ENCODE peak calls at places on chromosomes 1 and 21, in ten cellular contexts. One of them, this sample, is unnamed.

GRCh38 chr21:20875741-20876140 is 122.5 kb upstream of the NCAM2 start:
- DNase-seq in CD8-positive, alpha-beta memory T cell: no peak
- DNase-seq in fibroblast of mammary gland: no peak
- DNase-seq in T-cell: no peak
- DNase-seq in naive thymus-derived CD4-positive, alpha-beta T cell: no peak
- DNase-seq in posterior cingulate gyrus: no peak
- DNase-seq in activated naive CD4-positive, alpha-beta T cell: no peak
- DNase-seq in fibroblast of lung: no peak
- DNase-seq in EH: no peak
- DNase-seq in stimulated activated CD8-positive, alpha-beta memory T cell treated with anti-CD3 and anti-CD28 coated beads, Interleukin-7, amount 100 ng/mL, for 1 hour: no peak
- DNase-seq in this sample: peak

GRCh38 chr1:200629876-200630514 is 9.4 kb upstream of the KIF14 start:
- DNase-seq in CD8-positive, alpha-beta memory T cell: no peak
- DNase-seq in fibroblast of mammary gland: no peak
- DNase-seq in T-cell: no peak
- DNase-seq in naive thymus-derived CD4-positive, alpha-beta T cell: no peak
- DNase-seq in posterior cingulate gyrus: no peak
- DNase-seq in activated naive CD4-positive, alpha-beta T cell: no peak
- DNase-seq in fibroblast of lung: no peak
- DNase-seq in EH: no peak
- DNase-seq in stimulated activated CD8-positive, alpha-beta memory T cell treated with anti-CD3 and anti-CD28 coated beads, Interleukin-7, amount 100 ng/mL, for 1 hour: no peak
- DNase-seq in this sample: no peak

GRCh38 chr1:117372863-117373412 is 5.7 kb downstream of the MAN1A2 start:
- DNase-seq in CD8-positive, alpha-beta memory T cell: no peak
- DNase-seq in fibroblast of mammary gland: peak
- DNase-seq in T-cell: no peak
- DNase-seq in naive thymus-derived CD4-positive, alpha-beta T cell: no peak
- DNase-seq in posterior cingulate gyrus: no peak
- DNase-seq in activated naive CD4-positive, alpha-beta T cell: no peak
- DNase-seq in fibroblast of lung: peak
- DNase-seq in EH: peak
- DNase-seq in stimulated activated CD8-positive, alpha-beta memory T cell treated with anti-CD3 and anti-CD28 coated beads, Interleukin-7, amount 100 ng/mL, for 1 hour: no peak
- DNase-seq in this sample: peak

GRCh38 chr1:70778056-70778762 is 269.4 kb downstream of the PTGER3 start:
- DNase-seq in CD8-positive, alpha-beta memory T cell: no peak
- DNase-seq in fibroblast of mammary gland: peak
- DNase-seq in T-cell: no peak
- DNase-seq in naive thymus-derived CD4-positive, alpha-beta T cell: no peak
- DNase-seq in posterior cingulate gyrus: no peak
- DNase-seq in activated naive CD4-positive, alpha-beta T cell: no peak
- DNase-seq in fibroblast of lung: no peak
- DNase-seq in EH: peak
- DNase-seq in stimulated activated CD8-positive, alpha-beta memory T cell treated with anti-CD3 and anti-CD28 coated beads, Interleukin-7, amount 100 ng/mL, for 1 hour: no peak
- DNase-seq in this sample: no peak

GRCh38 chr1:89200668-89201488 is 2.1 kb upstream of the GBP4 start:
- DNase-seq in CD8-positive, alpha-beta memory T cell: no peak
- DNase-seq in fibroblast of mammary gland: peak
- DNase-seq in T-cell: no peak
- DNase-seq in naive thymus-derived CD4-positive, alpha-beta T cell: peak
- DNase-seq in posterior cingulate gyrus: no peak
- DNase-seq in activated naive CD4-positive, alpha-beta T cell: no peak
- DNase-seq in fibroblast of lung: no peak
- DNase-seq in EH: peak
- DNase-seq in stimulated activated CD8-positive, alpha-beta memory T cell treated with anti-CD3 and anti-CD28 coated beads, Interleukin-7, amount 100 ng/mL, for 1 hour: no peak
- DNase-seq in this sample: no peak

GRCh38 chr21:15062566-15062965 is 2.2 kb downstream of the NRIP1 start:
- DNase-seq in CD8-positive, alpha-beta memory T cell: no peak
- DNase-seq in fibroblast of mammary gland: peak
- DNase-seq in T-cell: no peak
- DNase-seq in naive thymus-derived CD4-positive, alpha-beta T cell: peak
- DNase-seq in posterior cingulate gyrus: no peak
- DNase-seq in activated naive CD4-positive, alpha-beta T cell: no peak
- DNase-seq in fibroblast of lung: peak
- DNase-seq in EH: no peak
- DNase-seq in stimulated activated CD8-positive, alpha-beta memory T cell treated with anti-CD3 and anti-CD28 coated beads, Interleukin-7, amount 100 ng/mL, for 1 hour: no peak
- DNase-seq in this sample: peak

GRCh38 chr21:37230632-37231246 is 36.4 kb downstream of the VPS26C start:
- DNase-seq in CD8-positive, alpha-beta memory T cell: no peak
- DNase-seq in fibroblast of mammary gland: no peak
- DNase-seq in T-cell: no peak
- DNase-seq in naive thymus-derived CD4-positive, alpha-beta T cell: no peak
- DNase-seq in posterior cingulate gyrus: no peak
- DNase-seq in activated naive CD4-positive, alpha-beta T cell: no peak
- DNase-seq in fibroblast of lung: no peak
- DNase-seq in EH: no peak
- DNase-seq in stimulated activated CD8-positive, alpha-beta memory T cell treated with anti-CD3 and anti-CD28 coated beads, Interleukin-7, amount 100 ng/mL, for 1 hour: no peak
- DNase-seq in this sample: no peak

GRCh38 chr1:67771776-67772175 is 61.5 kb downstream of the GNG12 start:
- DNase-seq in CD8-positive, alpha-beta memory T cell: no peak
- DNase-seq in fibroblast of mammary gland: no peak
- DNase-seq in T-cell: no peak
- DNase-seq in naive thymus-derived CD4-positive, alpha-beta T cell: no peak
- DNase-seq in posterior cingulate gyrus: no peak
- DNase-seq in activated naive CD4-positive, alpha-beta T cell: no peak
- DNase-seq in fibroblast of lung: peak
- DNase-seq in EH: peak
- DNase-seq in stimulated activated CD8-positive, alpha-beta memory T cell treated with anti-CD3 and anti-CD28 coated beads, Interleukin-7, amount 100 ng/mL, for 1 hour: no peak
- DNase-seq in this sample: peak

GRCh38 chr1:14443164-14443787 is 155.2 kb upstream of the KAZN start:
- DNase-seq in CD8-positive, alpha-beta memory T cell: no peak
- DNase-seq in fibroblast of mammary gland: peak
- DNase-seq in T-cell: no peak
- DNase-seq in naive thymus-derived CD4-positive, alpha-beta T cell: no peak
- DNase-seq in posterior cingulate gyrus: no peak
- DNase-seq in activated naive CD4-positive, alpha-beta T cell: no peak
- DNase-seq in fibroblast of lung: peak
- DNase-seq in EH: peak
- DNase-seq in stimulated activated CD8-positive, alpha-beta memory T cell treated with anti-CD3 and anti-CD28 coated beads, Interleukin-7, amount 100 ng/mL, for 1 hour: no peak
- DNase-seq in this sample: no peak

GRCh38 chr21:45334134-45334533 is 46.4 kb upstream of the POFUT2 start:
- DNase-seq in CD8-positive, alpha-beta memory T cell: no peak
- DNase-seq in fibroblast of mammary gland: no peak
- DNase-seq in T-cell: no peak
- DNase-seq in naive thymus-derived CD4-positive, alpha-beta T cell: no peak
- DNase-seq in posterior cingulate gyrus: no peak
- DNase-seq in activated naive CD4-positive, alpha-beta T cell: no peak
- DNase-seq in fibroblast of lung: no peak
- DNase-seq in EH: no peak
- DNase-seq in stimulated activated CD8-positive, alpha-beta memory T cell treated with anti-CD3 and anti-CD28 coated beads, Interleukin-7, amount 100 ng/mL, for 1 hour: no peak
- DNase-seq in this sample: no peak

GRCh38 chr1:214912127-214912526 is 170.4 kb upstream of the KCNK2 start:
- DNase-seq in CD8-positive, alpha-beta memory T cell: no peak
- DNase-seq in fibroblast of mammary gland: no peak
- DNase-seq in T-cell: no peak
- DNase-seq in naive thymus-derived CD4-positive, alpha-beta T cell: no peak
- DNase-seq in posterior cingulate gyrus: no peak
- DNase-seq in activated naive CD4-positive, alpha-beta T cell: no peak
- DNase-seq in fibroblast of lung: peak
- DNase-seq in EH: no peak
- DNase-seq in stimulated activated CD8-positive, alpha-beta memory T cell treated with anti-CD3 and anti-CD28 coated beads, Interleukin-7, amount 100 ng/mL, for 1 hour: no peak
- DNase-seq in this sample: no peak

GRCh38 chr21:38768385-38769071 is 37.2 kb upstream of the ETS2 start:
- DNase-seq in CD8-positive, alpha-beta memory T cell: no peak
- DNase-seq in fibroblast of mammary gland: peak
- DNase-seq in T-cell: no peak
- DNase-seq in naive thymus-derived CD4-positive, alpha-beta T cell: peak
- DNase-seq in posterior cingulate gyrus: no peak
- DNase-seq in activated naive CD4-positive, alpha-beta T cell: peak
- DNase-seq in fibroblast of lung: peak
- DNase-seq in EH: peak
- DNase-seq in stimulated activated CD8-positive, alpha-beta memory T cell treated with anti-CD3 and anti-CD28 coated beads, Interleukin-7, amount 100 ng/mL, for 1 hour: no peak
- DNase-seq in this sample: peak

GRCh38 chr1:117275055-117275454 is 64.3 kb upstream of the VTCN1 start:
- DNase-seq in CD8-positive, alpha-beta memory T cell: no peak
- DNase-seq in fibroblast of mammary gland: peak
- DNase-seq in T-cell: no peak
- DNase-seq in naive thymus-derived CD4-positive, alpha-beta T cell: no peak
- DNase-seq in posterior cingulate gyrus: no peak
- DNase-seq in activated naive CD4-positive, alpha-beta T cell: no peak
- DNase-seq in fibroblast of lung: no peak
- DNase-seq in EH: no peak
- DNase-seq in stimulated activated CD8-positive, alpha-beta memory T cell treated with anti-CD3 and anti-CD28 coated beads, Interleukin-7, amount 100 ng/mL, for 1 hour: no peak
- DNase-seq in this sample: peak

GRCh38 chr1:37866491-37866890 is 7.1 kb upstream of the MTF1 start:
- DNase-seq in CD8-positive, alpha-beta memory T cell: no peak
- DNase-seq in fibroblast of mammary gland: no peak
- DNase-seq in T-cell: no peak
- DNase-seq in naive thymus-derived CD4-positive, alpha-beta T cell: no peak
- DNase-seq in posterior cingulate gyrus: no peak
- DNase-seq in activated naive CD4-positive, alpha-beta T cell: no peak
- DNase-seq in fibroblast of lung: no peak
- DNase-seq in EH: no peak
- DNase-seq in stimulated activated CD8-positive, alpha-beta memory T cell treated with anti-CD3 and anti-CD28 coated beads, Interleukin-7, amount 100 ng/mL, for 1 hour: no peak
- DNase-seq in this sample: no peak

GRCh38 chr1:107474877-107475612 is 334.2 kb downstream of the NTNG1 start:
- DNase-seq in CD8-positive, alpha-beta memory T cell: no peak
- DNase-seq in fibroblast of mammary gland: peak
- DNase-seq in T-cell: no peak
- DNase-seq in naive thymus-derived CD4-positive, alpha-beta T cell: no peak
- DNase-seq in posterior cingulate gyrus: no peak
- DNase-seq in activated naive CD4-positive, alpha-beta T cell: no peak
- DNase-seq in fibroblast of lung: peak
- DNase-seq in EH: no peak
- DNase-seq in stimulated activated CD8-positive, alpha-beta memory T cell treated with anti-CD3 and anti-CD28 coated beads, Interleukin-7, amount 100 ng/mL, for 1 hour: no peak
- DNase-seq in this sample: no peak

GRCh38 chr1:113945329-113945728 is 16.2 kb downstream of the HIPK1 start:
- DNase-seq in CD8-positive, alpha-beta memory T cell: no peak
- DNase-seq in fibroblast of mammary gland: no peak
- DNase-seq in T-cell: no peak
- DNase-seq in naive thymus-derived CD4-positive, alpha-beta T cell: no peak
- DNase-seq in posterior cingulate gyrus: no peak
- DNase-seq in activated naive CD4-positive, alpha-beta T cell: no peak
- DNase-seq in fibroblast of lung: no peak
- DNase-seq in EH: no peak
- DNase-seq in stimulated activated CD8-positive, alpha-beta memory T cell treated with anti-CD3 and anti-CD28 coated beads, Interleukin-7, amount 100 ng/mL, for 1 hour: no peak
- DNase-seq in this sample: no peak

GRCh38 chr1:69081671-69082070 is 486.1 kb upstream of the LRRC7 start:
- DNase-seq in CD8-positive, alpha-beta memory T cell: no peak
- DNase-seq in fibroblast of mammary gland: no peak
- DNase-seq in T-cell: no peak
- DNase-seq in naive thymus-derived CD4-positive, alpha-beta T cell: no peak
- DNase-seq in posterior cingulate gyrus: no peak
- DNase-seq in activated naive CD4-positive, alpha-beta T cell: no peak
- DNase-seq in fibroblast of lung: no peak
- DNase-seq in EH: no peak
- DNase-seq in stimulated activated CD8-positive, alpha-beta memory T cell treated with anti-CD3 and anti-CD28 coated beads, Interleukin-7, amount 100 ng/mL, for 1 hour: no peak
- DNase-seq in this sample: no peak

GRCh38 chr1:18681423-18681835 is 50.8 kb downstream of the PAX7 start:
- DNase-seq in CD8-positive, alpha-beta memory T cell: no peak
- DNase-seq in fibroblast of mammary gland: peak
- DNase-seq in T-cell: no peak
- DNase-seq in naive thymus-derived CD4-positive, alpha-beta T cell: peak
- DNase-seq in posterior cingulate gyrus: no peak
- DNase-seq in activated naive CD4-positive, alpha-beta T cell: no peak
- DNase-seq in fibroblast of lung: peak
- DNase-seq in EH: peak
- DNase-seq in stimulated activated CD8-positive, alpha-beta memory T cell treated with anti-CD3 and anti-CD28 coated beads, Interleukin-7, amount 100 ng/mL, for 1 hour: no peak
- DNase-seq in this sample: peak

GRCh38 chr1:187203257-187203656 is 374.5 kb downstream of the PLA2G4A start:
- DNase-seq in CD8-positive, alpha-beta memory T cell: no peak
- DNase-seq in fibroblast of mammary gland: peak
- DNase-seq in T-cell: no peak
- DNase-seq in naive thymus-derived CD4-positive, alpha-beta T cell: no peak
- DNase-seq in posterior cingulate gyrus: no peak
- DNase-seq in activated naive CD4-positive, alpha-beta T cell: no peak
- DNase-seq in fibroblast of lung: peak
- DNase-seq in EH: peak
- DNase-seq in stimulated activated CD8-positive, alpha-beta memory T cell treated with anti-CD3 and anti-CD28 coated beads, Interleukin-7, amount 100 ng/mL, for 1 hour: no peak
- DNase-seq in this sample: peak

GRCh38 chr1:84583648-84584047 is 9.4 kb upstream of the CTBS start:
- DNase-seq in CD8-positive, alpha-beta memory T cell: no peak
- DNase-seq in fibroblast of mammary gland: no peak
- DNase-seq in T-cell: no peak
- DNase-seq in naive thymus-derived CD4-positive, alpha-beta T cell: no peak
- DNase-seq in posterior cingulate gyrus: no peak
- DNase-seq in activated naive CD4-positive, alpha-beta T cell: no peak
- DNase-seq in fibroblast of lung: no peak
- DNase-seq in EH: peak
- DNase-seq in stimulated activated CD8-positive, alpha-beta memory T cell treated with anti-CD3 and anti-CD28 coated beads, Interleukin-7, amount 100 ng/mL, for 1 hour: no peak
- DNase-seq in this sample: no peak

This sample was measured in amniotic epithelial cell.